ENCODE peak calls at places on chromosomes 11 and 22, in six cellular contexts. S is sigmoid colon, Z is HCT116, R is adrenal gland, O is vagina, V is spleen. K is an unnamed sample.

GRCh38 chr11:16985297-16985696 is 28.9 kb downstream of the PLEKHA7 start:
- DNase-seq in S (no peak), Z (no peak), O (no peak), R (no peak), V (no peak), K (no peak)

GRCh38 chr11:116851631-116852030 is 14.2 kb upstream of the APOA1 start:
- DNase-seq in S (no peak), V (peak; percentile 79), O (no peak), R (no peak), Z (no peak), K (no peak)

GRCh38 chr11:111001091-111001430 is 244.5 kb upstream of the POU2AF2 start:
- DNase-seq in Z (no peak), V (no peak), R (no peak), O (no peak), S (no peak), K (no peak)

GRCh38 chr11:105466582-105467228 is 143.2 kb upstream of the GRIA4 start:
- DNase-seq in R (no peak), V (no peak), S (no peak), Z (peak; percentile 16), O (no peak), K (no peak)

GRCh38 chr11:14435717-14436116 is 63.9 kb downstream of the COPB1 start:
- DNase-seq in V (no peak), O (no peak), Z (no peak), R (no peak), S (no peak), K (no peak)

GRCh38 chr11:88378422-88379066 is 41.0 kb upstream of the CTSC start:
- DNase-seq in Z (no peak), O (no peak), R (no peak), V (no peak), S (no peak), K (no peak)

GRCh38 chr11:34839969-34840368 is 76.2 kb downstream of the APIP start:
- DNase-seq in O (no peak), V (no peak), Z (no peak), R (no peak), S (no peak), K (no peak)

GRCh38 chr11:76233936-76234703 is 27.8 kb upstream of the WNT11 start:
- DNase-seq in Z (no peak), R (peak; percentile 63), V (peak; percentile 87), O (no peak), S (peak; percentile 89), K (peak; percentile 24)

GRCh38 chr11:61270354-61271070 is 24.6 kb downstream of the VWCE start:
- DNase-seq in R (no peak), S (no peak), Z (no peak), O (no peak), V (no peak), K (no peak)

DNA sequence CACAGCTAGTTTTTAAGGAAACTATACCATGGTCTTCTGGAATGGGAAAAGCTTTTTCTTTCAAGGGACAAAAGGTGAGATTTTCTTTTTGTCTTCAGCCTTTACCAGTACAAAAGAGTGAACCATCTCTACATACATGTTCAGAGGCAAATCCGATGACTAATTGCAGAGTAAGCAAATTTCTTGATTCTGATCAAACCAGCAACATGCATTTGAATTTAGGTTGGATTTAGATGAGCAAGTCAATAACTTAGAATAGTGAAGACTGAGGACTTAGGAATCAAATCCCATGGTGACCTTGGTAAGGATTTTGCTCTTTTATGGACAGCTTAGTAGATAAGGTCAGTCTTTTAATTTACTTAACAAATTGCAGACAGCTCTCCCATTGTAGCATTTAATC is 65.9 kb upstream of the BLID start:
- DNase-seq in Z (no peak), S (no peak), V (no peak), O (no peak), R (no peak), K (no peak)
- H3K4me1 ChIP-seq in Z (peaks cover 100% of the 10 kb centered on the region), S (peaks cover 28% of the 10 kb centered on the region), V (no peaks in the 10 kb centered on the region), O (peaks cover 18% of the 10 kb centered on the region), R (peaks cover 9% of the 10 kb centered on the region), K (no peaks in the 10 kb centered on the region)

DNA sequence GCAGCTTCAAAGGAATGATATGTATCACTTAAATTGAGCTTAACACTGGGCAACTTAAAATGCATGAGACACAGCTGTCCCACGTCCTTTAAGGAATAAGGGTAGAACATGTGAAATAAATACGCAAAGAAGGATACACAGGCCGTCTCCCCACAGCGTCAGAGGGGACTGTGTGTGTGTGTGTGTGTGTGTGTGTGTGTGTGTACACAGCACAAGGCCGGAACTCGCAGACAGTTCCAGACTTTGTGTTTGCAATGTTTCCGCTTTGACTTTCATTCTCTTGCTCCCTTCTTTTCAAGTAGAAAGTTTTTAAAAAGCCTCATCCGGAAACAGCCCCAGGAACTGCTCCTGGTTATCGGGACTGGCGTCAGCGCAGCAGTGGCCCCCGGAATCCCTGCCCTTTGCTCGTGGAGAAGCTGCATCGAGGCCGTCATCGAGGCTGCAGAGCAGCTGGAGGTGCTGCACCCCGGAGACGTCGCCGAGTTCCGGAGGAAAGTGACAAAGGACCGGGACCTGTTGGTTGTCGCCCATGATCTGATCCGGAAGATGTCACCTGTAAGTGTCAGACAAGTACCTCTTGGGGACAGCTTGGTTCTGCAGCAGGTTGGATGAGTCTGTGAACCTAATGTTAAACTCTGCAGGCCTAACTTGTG is 13.3 kb downstream of the FAM118A start:
- DNase-seq in O (no peak), S (no peak), Z (no peak), R (no peak), V (peak; percentile 18), K (no peak)
- TF ChIP-seq POLR2A in O (no peak), S (no peak), Z (no peak), R (no peak), V (no peak), K (no peak)

DNA sequence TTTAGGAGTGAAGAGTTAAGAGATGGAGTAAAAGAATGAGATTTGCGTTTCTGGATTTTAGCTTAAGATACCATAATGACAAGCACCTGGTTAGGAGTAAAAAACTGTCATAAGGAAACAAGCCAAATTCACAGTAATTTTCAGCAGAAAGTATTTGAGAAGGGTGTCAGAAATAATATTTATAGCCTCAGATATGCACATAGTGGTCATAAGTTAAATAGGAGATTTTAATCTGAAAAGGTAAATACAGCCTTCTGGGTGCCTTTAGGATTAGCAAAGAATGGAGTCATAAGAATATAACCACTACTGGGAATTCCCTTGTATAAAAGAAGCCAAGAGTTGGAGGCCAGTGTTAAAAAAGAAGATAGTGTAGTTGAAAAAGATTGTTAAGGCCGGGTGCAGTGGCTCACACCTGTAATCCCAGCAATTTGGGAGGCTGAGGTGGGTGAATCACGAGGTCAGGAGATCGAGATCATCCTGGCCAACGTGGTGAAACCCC is 160.1 kb downstream of the SWAP70 start:
- DNase-seq in S (no peak), Z (no peak), V (no peak), O (no peak), R (no peak), K (no peak)
- H3K4me1 ChIP-seq in S (no peaks in the 10 kb centered on the region), Z (no peaks in the 10 kb centered on the region), V (no peaks in the 10 kb centered on the region), O (peaks cover 7% of the 10 kb centered on the region), R (no peaks in the 10 kb centered on the region), K (peaks cover 17% of the 10 kb centered on the region)

DNA sequence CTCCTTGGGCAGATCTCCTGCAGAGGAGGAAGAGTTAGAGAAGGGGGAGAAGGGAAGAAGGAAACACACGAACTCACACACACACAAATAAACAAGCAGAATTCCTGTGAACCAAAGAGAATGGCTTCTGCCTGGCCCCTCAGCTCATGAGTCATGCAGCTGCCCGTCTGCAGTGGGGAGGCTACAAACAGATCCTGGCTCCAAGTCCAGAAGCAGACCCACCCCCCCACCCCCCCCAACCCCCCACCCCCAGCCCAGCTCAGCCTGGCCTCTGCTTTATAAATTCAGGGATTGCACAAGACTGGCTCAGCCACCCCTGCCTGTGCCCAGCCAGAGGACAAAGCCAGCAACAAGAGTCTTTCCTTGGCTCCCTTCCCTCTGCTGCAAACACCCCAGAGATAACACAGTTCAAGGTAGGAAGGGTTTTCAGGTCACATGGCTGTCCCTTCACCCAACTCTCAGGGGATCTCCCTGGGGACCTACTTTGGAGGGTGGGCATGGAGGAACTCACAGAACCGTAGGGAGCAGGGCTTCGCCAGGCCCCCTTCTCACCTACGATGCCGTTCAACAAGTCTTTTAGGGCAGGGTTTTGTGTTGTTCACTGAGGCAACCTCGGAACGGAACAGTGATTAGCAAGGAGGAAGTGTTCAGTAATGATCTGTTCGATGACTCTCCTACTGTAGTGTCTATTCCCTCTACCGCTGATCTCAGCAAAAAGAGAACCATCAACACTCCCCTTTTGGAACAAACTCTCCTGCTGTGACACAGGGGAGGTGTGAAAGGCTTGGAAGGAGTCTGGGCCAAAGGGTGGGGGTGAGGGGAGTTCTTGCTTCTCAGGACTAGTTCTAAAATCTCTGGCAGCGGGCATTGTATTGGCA is 35.5 kb downstream of the RPL27A start:
- DNase-seq in V (no peak), S (peak; percentile 92), O (no peak), Z (no peak), R (peak; percentile 93), K (peak; percentile 66)
- TF ChIP-seq POLR2A in V (no peak), S (no peak), O (no peak), Z (no peak), R (peak; percentile 25), K (peak; percentile 5)

GRCh38 chr22:45690008-45690407 is 18.4 kb downstream of the ATXN10 start:
- DNase-seq in O (no peak), Z (no peak), R (no peak), S (no peak), V (no peak), K (no peak)

GRCh38 chr22:45689195-45689594 is 17.6 kb downstream of the ATXN10 start:
- DNase-seq in Z (no peak), O (no peak), V (no peak), S (no peak), R (peak; percentile 19), K (no peak)

GRCh38 chr22:45686004-45686403 is 14.4 kb downstream of the ATXN10 start:
- DNase-seq in Z (no peak), O (no peak), V (no peak), S (no peak), R (no peak), K (no peak)

GRCh38 chr22:45686842-45687241 is 15.2 kb downstream of the ATXN10 start:
- DNase-seq in Z (no peak), R (no peak), V (no peak), O (no peak), S (no peak), K (no peak)

DNA sequence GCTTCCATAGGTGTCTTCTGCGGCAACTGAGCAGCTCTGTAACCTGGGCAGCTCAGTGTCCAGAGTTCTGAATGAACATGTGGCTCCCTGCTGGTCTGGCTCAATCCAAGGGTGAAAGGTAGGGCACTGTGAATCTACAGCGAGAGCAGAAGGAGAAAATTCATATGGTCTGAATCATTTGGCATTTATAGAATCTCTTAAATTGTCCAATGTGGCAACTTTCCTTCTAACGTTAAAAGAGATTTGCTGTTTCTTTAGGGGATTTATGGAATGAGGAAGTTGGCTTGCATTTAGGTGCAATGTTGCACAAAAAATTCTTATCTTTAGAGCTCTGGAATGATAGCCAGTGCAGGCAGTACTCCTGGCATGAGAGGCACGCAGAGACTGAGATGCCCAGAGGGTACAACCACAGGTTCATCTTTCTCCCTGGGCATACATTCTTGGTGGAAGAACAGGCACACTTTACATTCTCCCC is 17.0 kb downstream of the ATXN10 start:
- DNase-seq in O (no peak), Z (peak; percentile 38), S (no peak), R (peak; percentile 41), V (no peak), K (peak; percentile 43)
- H3K4me1 ChIP-seq in O (peaks cover 50% of the 10 kb centered on the region), Z (peaks cover 83% of the 10 kb centered on the region), S (peaks cover 91% of the 10 kb centered on the region), R (peaks cover 32% of the 10 kb centered on the region), V (peaks cover 24% of the 10 kb centered on the region), K (peaks cover 66% of the 10 kb centered on the region)

K was measured in body of pancreas.